ENCODE peak calls at places on chromosome 14, in eight cellular contexts. D is heart left ventricle, Y is tibial nerve, A is breast epithelium, G is adrenal gland, J is ovary, L is transverse colon, R is uterus. M is an unnamed sample.

GRCh38 chr14:61511558-61511924 is 183.8 kb upstream of the HIF1A start:
- DNase-seq in D (no peak), Y (no peak), A (peak; percentile 67), G (peak; percentile 74), J (no peak), L (no peak), R (no peak), M (peak; percentile 81)

GRCh38 chr14:93126124-93126523 is 10.4 kb upstream of the ITPK1 start:
- DNase-seq in D (no peak), Y (no peak), A (no peak), G (no peak), J (no peak), L (no peak), R (no peak), M (no peak)

GRCh38 chr14:47619397-47619796 is 56.0 kb downstream of the MDGA2 start:
- DNase-seq in D (no peak), Y (no peak), A (no peak), G (no peak), J (no peak), L (no peak), R (no peak), M (no peak)

GRCh38 chr14:20680843-20681347 is 3.5 kb upstream of the RNASE4 start:
- DNase-seq in D (no peak), Y (no peak), A (no peak), G (no peak), J (no peak), L (peak; percentile 72), R (no peak), M (no peak)

GRCh38 chr14:31380106-31380505 is 40.2 kb downstream of the HEATR5A start:
- DNase-seq in D (no peak), Y (no peak), A (no peak), G (no peak), J (no peak), L (no peak), R (no peak), M (no peak)

GRCh38 chr14:69331206-69331605 is 66.9 kb downstream of the ERH start:
- DNase-seq in D (no peak), Y (no peak), A (no peak), G (no peak), J (no peak), L (no peak), R (no peak), M (no peak)

GRCh38 chr14:90693413-90693812 is 122.8 kb downstream of the TTC7B start:
- DNase-seq in D (no peak), Y (no peak), A (no peak), G (no peak), J (no peak), L (no peak), R (no peak), M (no peak)

GRCh38 chr14:77868552-77869300 is 68.8 kb downstream of the ADCK1 start:
- DNase-seq in D (no peak), Y (no peak), A (no peak), G (no peak), J (no peak), L (no peak), R (no peak), M (no peak)

GRCh38 chr14:70020350-70021170 is 141.3 kb downstream of the SMOC1 start:
- DNase-seq in D (no peak), Y (no peak), A (no peak), G (no peak), J (no peak), L (no peak), R (no peak), M (no peak)

GRCh38 chr14:100528962-100529560 is 58.2 kb downstream of the BEGAIN start:
- DNase-seq in D (no peak), Y (no peak), A (no peak), G (no peak), J (no peak), L (no peak), R (no peak), M (no peak)

GRCh38 chr14:59360923-59361794 is 104.0 kb downstream of the GPR135 start:
- DNase-seq in D (peak; percentile 92), Y (peak; percentile 63), A (peak; percentile 78), G (peak; percentile 79), J (peak; percentile 27), L (peak; percentile 67), R (peak; percentile 85), M (peak; percentile 96)

GRCh38 chr14:70663707-70664179 is 22.0 kb downstream of the TTC9 start:
- DNase-seq in D (peak; percentile 38), Y (no peak), A (no peak), G (peak; percentile 43), J (no peak), L (peak; percentile 26), R (no peak), M (no peak)

GRCh38 chr14:78182722-78183121 is 12.5 kb downstream of the NRXN3 start:
- DNase-seq in D (no peak), Y (no peak), A (no peak), G (no peak), J (no peak), L (no peak), R (no peak), M (no peak)

GRCh38 chr14:99254391-99255009 is 17.5 kb downstream of the BCL11B start:
- DNase-seq in D (no peak), Y (no peak), A (no peak), G (no peak), J (no peak), L (no peak), R (no peak), M (no peak)

GRCh38 chr14:57962293-57962996 is 96.6 kb upstream of the SLC35F4 start:
- DNase-seq in D (no peak), Y (no peak), A (no peak), G (no peak), J (peak; percentile 13), L (no peak), R (peak; percentile 20), M (no peak)

GRCh38 chr14:101905614-101906013 is 58.8 kb upstream of the DYNC1H1 start:
- DNase-seq in D (no peak), Y (no peak), A (no peak), G (no peak), J (no peak), L (no peak), R (no peak), M (no peak)

GRCh38 chr14:85686908-85687307 is 157.0 kb downstream of the FLRT2 start:
- DNase-seq in D (no peak), Y (no peak), A (no peak), G (no peak), J (no peak), L (no peak), R (no peak), M (no peak)

GRCh38 chr14:98993818-98994217 is 278.2 kb downstream of the BCL11B start:
- DNase-seq in D (no peak), Y (no peak), A (no peak), G (no peak), J (no peak), L (no peak), R (no peak), M (no peak)

GRCh38 chr14:54767139-54767431 is 135.5 kb downstream of the GCH1 start:
- DNase-seq in D (no peak), Y (no peak), A (no peak), G (no peak), J (no peak), L (no peak), R (no peak), M (no peak)

GRCh38 chr14:33118653-33119052 is 180.0 kb downstream of the NPAS3 start:
- DNase-seq in D (no peak), Y (no peak), A (no peak), G (no peak), J (no peak), L (no peak), R (no peak), M (no peak)

GRCh38 chr14:72599579-72600470 is 294.1 kb downstream of the DPF3 start:
- DNase-seq in D (no peak), Y (no peak), A (no peak), G (no peak), J (no peak), L (no peak), R (no peak), M (no peak)

GRCh38 chr14:103563089-103563620 is 395 bp downstream of the COA8 start:
- DNase-seq in D (no peak), Y (no peak), A (no peak), G (peak; percentile 67), J (no peak), L (peak; percentile 76), R (peak; percentile 46), M (peak; percentile 73)

GRCh38 chr14:57378661-57379060 is 11.7 kb upstream of the NAA30 start:
- DNase-seq in D (no peak), Y (no peak), A (no peak), G (no peak), J (no peak), L (no peak), R (no peak), M (no peak)

GRCh38 chr14:65854215-65854614 is 441.7 kb downstream of the FUT8 start:
- DNase-seq in D (no peak), Y (no peak), A (no peak), G (no peak), J (no peak), L (no peak), R (no peak), M (no peak)

GRCh38 chr14:76773188-76773885 is 12.1 kb downstream of the VASH1 start:
- DNase-seq in D (peak; percentile 80), Y (peak; percentile 58), A (peak; percentile 49), G (peak; percentile 91), J (peak; percentile 82), L (peak; percentile 49), R (peak; percentile 89), M (peak; percentile 31)

GRCh38 chr14:49250109-49250508 is 336.1 kb downstream of the RPS29 start:
- DNase-seq in D (no peak), Y (no peak), A (no peak), G (no peak), J (no peak), L (no peak), R (no peak), M (no peak)

GRCh38 chr14:49249022-49249421 is 337.2 kb downstream of the RPS29 start:
- DNase-seq in D (no peak), Y (no peak), A (no peak), G (no peak), J (no peak), L (no peak), R (no peak), M (no peak)

GRCh38 chr14:49250517-49250916 is 335.7 kb downstream of the RPS29 start:
- DNase-seq in D (no peak), Y (no peak), A (no peak), G (no peak), J (no peak), L (no peak), R (no peak), M (no peak)
- TF ChIP-seq POLR2A in D (no peak), Y (no peak), A (no peak), G (no peak), J (no peak), L (no peak), R (no peak), M (no peak)

GRCh38 chr14:94773017-94773681 is 3.2 kb upstream of the GSC start:
- DNase-seq in D (no peak), Y (no peak), A (no peak), G (no peak), J (no peak), L (no peak), R (no peak), M (no peak)
- H3K27me3 ChIP-seq in D (peaks cover 99% of the 10 kb centered on the region), Y (peaks cover 98% of the 10 kb centered on the region), A (peaks cover 47% of the 10 kb centered on the region), G (peaks cover 86% of the 10 kb centered on the region), J (peaks cover 11% of the 10 kb centered on the region), L (peaks cover 100% of the 10 kb centered on the region), R (peaks cover 73% of the 10 kb centered on the region), M (peaks cover 48% of the 10 kb centered on the region)

GRCh38 chr14:81164167-81164774 is 56.5 kb downstream of the GTF2A1 start:
- DNase-seq in D (peak; percentile 33), Y (peak; percentile 59), A (no peak), G (peak; percentile 85), J (no peak), L (peak; percentile 49), R (peak; percentile 77), M (peak; percentile 94)
- TF ChIP-seq CTCF in D (peak; percentile 37), Y (peak; percentile 18), A (peak; percentile 29), G (peak; percentile 78), J (no peak), L (peak; percentile 25), R (peak; percentile 60), M (peak; percentile 85)

GRCh38 chr14:73743431-73743931 is 29.3 kb upstream of the PNMA1 start:
- DNase-seq in D (peak; percentile 73), Y (no peak), A (no peak), G (no peak), J (no peak), L (peak; percentile 75), R (no peak), M (no peak)
- TF ChIP-seq POLR2A in D (no peak), Y (no peak), A (no peak), G (no peak), J (no peak), L (no peak), R (no peak), M (no peak)